ENCODE peak calls at places on chromosomes 7 and 10, in five cellular contexts. P is neural progenitor cell, K is PC-3, B is GM23338, S is GM23248. J is an unnamed sample.

GRCh38 chr7:147756290-147756689 is 834.3 kb upstream of the C7orf33 start:
- DNase-seq in S (no peak), B (no peak), K (no peak), P (peak; percentile 19), J (no peak)

GRCh38 chr10:123726381-123726780 is 60.2 kb downstream of the GPR26 start:
- DNase-seq in B (no peak), S (no peak), K (no peak), P (no peak), J (no peak)

GRCh38 chr10:132696204-132696603 is 89.7 kb downstream of the NKX6-2 start:
- DNase-seq in S (no peak), K (no peak), P (no peak), B (no peak), J (no peak)

GRCh38 chr7:43294080-43294630 is 181.7 kb downstream of the HECW1 start:
- DNase-seq in S (peak; percentile 87), B (peak; percentile 33), K (peak; percentile 84), P (no peak), J (no peak)

GRCh38 chr10:44733743-44734488 is 177.2 kb upstream of the TMEM72 start:
- DNase-seq in P (peak; percentile 16), B (peak; percentile 43), K (peak; percentile 24), S (no peak), J (no peak)

GRCh38 chr10:8726666-8727065 is 672.2 kb downstream of the GATA3 start:
- DNase-seq in B (no peak), K (no peak), P (no peak), S (no peak), J (no peak)

GRCh38 chr7:111842489-111842888 is 280.2 kb upstream of the IMMP2L start:
- DNase-seq in B (no peak), S (no peak), K (no peak), P (no peak), J (no peak)

GRCh38 chr10:21523557-21524008 is 1.9 kb downstream of the SKIDA1 start:
- DNase-seq in K (no peak), B (no peak), P (peak; percentile 63), S (peak; percentile 45), J (no peak)

GRCh38 chr7:158124671-158125079 is 462.9 kb downstream of the PTPRN2 start:
- DNase-seq in P (no peak), K (no peak), S (no peak), B (no peak), J (no peak)

GRCh38 chr10:2122431-2123124 is 385.3 kb upstream of the ADARB2 start:
- DNase-seq in K (no peak), S (no peak), P (no peak), B (no peak), J (no peak)

GRCh38 chr7:129343099-129343700 is 91.0 kb upstream of the STRIP2 start:
- DNase-seq in B (peak; percentile 30), S (peak; percentile 61), K (peak; percentile 68), P (peak; percentile 13), J (peak; percentile 9)

GRCh38 chr10:72762042-72762441 is 70.1 kb downstream of the MCU start:
- DNase-seq in P (no peak), S (no peak), B (no peak), K (no peak), J (no peak)

GRCh38 chr7:148697256-148697841 is 1.4 kb upstream of the CUL1 start:
- DNase-seq in S (peak; percentile 56), P (no peak), B (no peak), K (no peak), J (no peak)

GRCh38 chr10:14692344-14693199 is 82.1 kb downstream of the FAM107B start:
- DNase-seq in K (no peak), P (no peak), B (no peak), S (no peak), J (no peak)

GRCh38 chr10:48794074-48794473 is 109.4 kb downstream of the WDFY4 start:
- DNase-seq in K (no peak), B (no peak), P (no peak), S (no peak), J (no peak)

GRCh38 chr10:101623528-101623927 is 35.4 kb downstream of the DPCD start:
- DNase-seq in K (no peak), B (no peak), S (no peak), P (no peak), J (no peak)

GRCh38 chr10:69801094-69801433 is 642 bp upstream of the COL13A1 start:
- DNase-seq in K (peak; percentile 92), P (peak; percentile 76), S (peak; percentile 70), B (peak; percentile 87), J (peak; percentile 67)

GRCh38 chr7:136033413-136034031 is 56.4 kb upstream of the MTPN start:
- DNase-seq in B (no peak), P (no peak), S (no peak), K (no peak), J (no peak)

GRCh38 chr10:69807122-69807521 is 5.4 kb downstream of the COL13A1 start:
- DNase-seq in K (peak; percentile 97), P (no peak), B (no peak), S (peak; percentile 72), J (peak; percentile 61)

GRCh38 chr10:79248341-79248931 is 98.8 kb upstream of the PPIF start:
- DNase-seq in S (no peak), P (no peak), K (no peak), B (no peak), J (no peak)

GRCh38 chr10:79245539-79246208 is 101.6 kb upstream of the PPIF start:
- DNase-seq in K (no peak), B (no peak), P (no peak), S (peak; percentile 76), J (no peak)

GRCh38 chr10:79246606-79247275 is 100.5 kb upstream of the PPIF start:
- DNase-seq in K (no peak), S (peak; percentile 74), P (no peak), B (no peak), J (no peak)

GRCh38 chr10:79246209-79246581 is 101.1 kb upstream of the PPIF start:
- DNase-seq in S (peak; percentile 84), K (no peak), B (no peak), P (no peak), J (no peak)

DNA sequence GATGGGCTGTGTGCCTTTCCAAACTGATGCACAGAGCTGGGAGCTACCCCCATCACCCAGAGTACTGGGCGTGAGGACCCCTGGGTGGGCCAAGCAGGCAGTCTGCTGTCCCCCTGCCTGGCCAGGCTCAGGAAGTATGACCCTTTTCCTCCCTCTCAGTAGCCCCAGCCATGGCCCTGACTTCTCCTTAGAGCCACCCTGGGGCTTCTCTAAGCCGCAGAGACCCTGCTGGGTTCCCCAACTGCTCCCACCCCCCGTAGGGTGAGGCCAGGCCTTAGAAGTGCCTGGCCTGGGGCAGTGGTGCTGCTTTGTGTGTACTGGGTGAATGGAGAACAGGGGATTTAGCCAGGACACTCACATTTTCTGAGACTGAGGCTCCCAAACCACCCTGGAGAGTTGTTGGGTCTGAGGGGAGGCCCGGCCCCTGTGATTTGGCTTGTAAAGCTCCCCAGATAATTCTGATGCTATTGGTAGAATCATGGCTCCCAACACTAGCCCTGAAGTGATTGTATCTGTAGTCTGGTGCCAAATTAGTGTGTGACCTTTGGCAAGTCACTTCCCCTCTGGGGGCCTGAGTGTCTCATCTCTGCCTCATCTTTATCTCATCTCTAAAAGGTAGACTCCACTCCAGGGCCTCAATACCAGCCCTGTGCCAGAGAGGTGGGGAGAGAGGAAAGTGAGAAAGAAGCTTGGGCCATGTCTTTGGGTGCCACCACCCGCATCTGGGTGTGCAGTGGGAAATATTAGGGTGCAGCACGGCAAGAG is 99.7 kb upstream of the PPIF start:
- DNase-seq in S (peak; percentile 30), K (no peak), B (no peak), P (no peak), J (no peak)
- H3F3A ChIP-seq in S (peaks cover 22% of the 10 kb centered on the region), K (no peaks in the 10 kb centered on the region), B (no peaks in the 10 kb centered on the region), P (no peaks in the 10 kb centered on the region), J (no peaks in the 10 kb centered on the region)

GRCh38 chr10:12348341-12348869 is 942 bp upstream of the CAMK1D start:
- DNase-seq in S (no peak), P (no peak), K (no peak), B (no peak), J (no peak)
- H3F3A ChIP-seq in S (peaks cover 4% of the 10 kb centered on the region), P (peaks cover 24% of the 10 kb centered on the region), K (no peaks in the 10 kb centered on the region), B (peaks cover 10% of the 10 kb centered on the region), J (peaks cover 17% of the 10 kb centered on the region)

DNA sequence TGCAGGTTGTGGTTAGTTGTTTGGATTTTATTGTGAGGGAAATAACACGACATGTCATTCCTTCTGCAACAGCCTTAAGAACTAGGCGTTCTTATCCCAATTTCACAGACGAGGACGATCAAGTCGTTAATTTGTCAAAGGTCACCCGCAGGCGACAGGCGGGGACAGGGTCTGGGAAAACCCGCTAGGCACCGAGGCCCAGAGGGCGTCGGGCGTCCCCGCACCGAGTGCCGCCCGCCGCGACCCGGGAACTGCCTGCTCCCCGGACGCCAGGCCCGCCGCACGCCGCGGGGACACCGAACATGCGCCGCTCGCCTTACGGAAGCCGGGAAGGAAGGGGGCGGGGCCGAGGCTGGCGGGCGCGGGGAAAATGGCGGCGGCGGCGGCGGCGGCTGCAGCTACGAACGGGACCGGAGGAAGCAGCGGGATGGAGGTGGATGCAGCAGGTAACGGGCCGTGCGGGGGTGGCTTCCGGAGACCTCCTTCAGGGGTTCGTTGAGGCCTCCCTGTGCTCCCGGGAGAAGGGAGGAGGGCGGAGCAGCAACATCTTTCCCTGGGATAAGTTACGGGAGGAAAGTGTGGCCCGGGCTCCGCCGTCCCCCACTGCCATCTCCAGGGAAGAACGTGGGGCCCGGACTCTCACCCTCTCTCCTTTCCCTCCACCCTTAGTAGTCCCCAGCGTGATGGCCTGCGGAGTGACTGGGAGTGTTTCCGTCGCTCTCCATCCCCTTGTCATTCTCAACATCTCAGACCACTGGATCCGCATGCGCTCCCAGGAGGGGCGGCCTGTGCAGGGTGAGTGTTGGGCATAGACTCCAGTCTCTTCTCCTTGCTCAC is at the start of gene COPS6:
- DNase-seq in K (peak; percentile 63), B (peak; percentile 86), P (peak; percentile 91), S (peak; percentile 86), J (peak; percentile 52)
- H3F3A ChIP-seq in K (no peaks in the 10 kb centered on the region), B (peaks cover 53% of the 10 kb centered on the region), P (peaks cover 61% of the 10 kb centered on the region), S (peaks cover 70% of the 10 kb centered on the region), J (peaks cover 57% of the 10 kb centered on the region)

GRCh38 chr10:17212802-17213204 is 11.3 kb upstream of the TRDMT1 start:
- DNase-seq in B (no peak), P (no peak), S (no peak), K (no peak), J (no peak)
- H3F3A ChIP-seq in B (no peaks in the 10 kb centered on the region), P (peaks cover 4% of the 10 kb centered on the region), S (peaks cover 58% of the 10 kb centered on the region), K (peaks cover 9% of the 10 kb centered on the region), J (peaks cover 19% of the 10 kb centered on the region)

GRCh38 chr10:74006269-74006668 is 8.4 kb downstream of the VCL start:
- DNase-seq in S (no peak), B (no peak), K (no peak), P (no peak), J (no peak)
- H3F3A ChIP-seq in S (peaks cover 71% of the 10 kb centered on the region), B (peaks cover 2% of the 10 kb centered on the region), K (peaks cover 12% of the 10 kb centered on the region), P (peaks cover 11% of the 10 kb centered on the region), J (peaks cover 44% of the 10 kb centered on the region)

GRCh38 chr7:55533050-55533728 is 39.1 kb downstream of the VOPP1 start:
- DNase-seq in P (no peak), B (no peak), K (peak; percentile 49), S (peak; percentile 67), J (no peak)
- H3F3A ChIP-seq in P (no peaks in the 10 kb centered on the region), B (no peaks in the 10 kb centered on the region), K (peaks cover 6% of the 10 kb centered on the region), S (peaks cover 44% of the 10 kb centered on the region), J (peaks cover 31% of the 10 kb centered on the region)